ENCODE peak calls at places on chromosomes 16 and 17, in six cellular contexts. C is HEK293T; O is T-helper 9 cell; E is PC-9; W is Caco-2; Q is stimulated activated CD8-positive, alpha-beta memory T cell treated with anti-CD3 and anti-CD28 coated beads, Interleukin-2, amount 100 ng/mL, for 1 hour. P is an unnamed sample.

GRCh38 chr17:63701477-63702222 is 1.7 kb upstream of the LIMD2 start:
- DNase-seq in C (no peak), O (peak), E (no peak), W (no peak), Q (peak), P (no peak)

GRCh38 chr16:56625140-56625942 is at the start of gene MT1E:
- DNase-seq in C (no peak), O (no peak), E (no peak), W (no peak), Q (no peak), P (no peak)

GRCh38 chr17:57523926-57524634 is 221.0 kb downstream of the CCDC182 start:
- DNase-seq in C (no peak), O (no peak), E (peak), W (no peak), Q (no peak), P (peak)

GRCh38 chr16:26765087-26765486 is 301.6 kb upstream of the C16orf82 start:
- DNase-seq in C (peak), O (no peak), E (no peak), W (peak), Q (no peak), P (peak)

GRCh38 chr17:40510328-40510648 is 8.9 kb upstream of the TNS4 start:
- DNase-seq in C (no peak), O (no peak), E (peak), W (no peak), Q (no peak), P (no peak)

GRCh38 chr16:12409700-12410099 is 394.0 kb downstream of the CPPED1 start:
- DNase-seq in C (no peak), O (no peak), E (no peak), W (no peak), Q (no peak), P (no peak)

GRCh38 chr17:79163071-79163470 is 88.4 kb downstream of the ENGASE start:
- DNase-seq in C (no peak), O (no peak), E (no peak), W (no peak), Q (no peak), P (no peak)

GRCh38 chr16:79628501-79628975 is 28.0 kb upstream of the MAF start:
- DNase-seq in C (no peak), O (no peak), E (no peak), W (no peak), Q (peak), P (no peak)

GRCh38 chr16:86722970-86723369 is 144.6 kb downstream of the FOXL1 start:
- DNase-seq in C (no peak), O (no peak), E (no peak), W (no peak), Q (no peak), P (no peak)

GRCh38 chr17:75242461-75243042 is 18.9 kb downstream of the GGA3 start:
- DNase-seq in C (no peak), O (peak), E (no peak), W (no peak), Q (no peak), P (no peak)

GRCh38 chr17:48795444-48796162 is 21.4 kb downstream of the TTLL6 start:
- DNase-seq in C (no peak), O (no peak), E (no peak), W (peak), Q (no peak), P (no peak)

GRCh38 chr16:88045820-88046303 is 94.6 kb downstream of the BANP start:
- DNase-seq in C (no peak), O (no peak), E (no peak), W (no peak), Q (no peak), P (no peak)

GRCh38 chr17:74245145-74245817 is 28.8 kb upstream of the DNAI2 start:
- DNase-seq in C (no peak), O (no peak), E (no peak), W (no peak), Q (no peak), P (no peak)

GRCh38 chr16:14475370-14476139 is 154.5 kb downstream of the PARN start:
- DNase-seq in C (no peak), O (no peak), E (peak), W (peak), Q (no peak), P (peak)

GRCh38 chr17:44307387-44308186 is 814 bp upstream of the RUNDC3A start:
- DNase-seq in C (peak), O (no peak), E (peak), W (peak), Q (no peak), P (peak)

GRCh38 chr16:88533381-88533831 is 36.8 kb upstream of the ZC3H18 start:
- DNase-seq in C (no peak), O (no peak), E (no peak), W (no peak), Q (no peak), P (no peak)

GRCh38 chr17:80817321-80817845 is 174.3 kb upstream of the CHMP6 start:
- DNase-seq in C (no peak), O (no peak), E (no peak), W (no peak), Q (no peak), P (no peak)

GRCh38 chr16:83771306-83771942 is 36.4 kb upstream of the HSBP1 start:
- DNase-seq in C (no peak), O (no peak), E (no peak), W (no peak), Q (no peak), P (no peak)

GRCh38 chr17:69609495-69610315 is 195.2 kb downstream of the MAP2K6 start:
- DNase-seq in C (peak), O (no peak), E (peak), W (peak), Q (no peak), P (peak)

GRCh38 chr17:65283704-65284103 is 146.5 kb downstream of the RGS9 start:
- DNase-seq in C (no peak), O (no peak), E (no peak), W (no peak), Q (no peak), P (no peak)

GRCh38 chr17:2394775-2395191 is 6.1 kb downstream of the MNT start:
- DNase-seq in C (no peak), O (no peak), E (no peak), W (no peak), Q (no peak), P (no peak)

GRCh38 chr16:50298075-50298460 is 31.7 kb downstream of the ADCY7 start:
- DNase-seq in C (no peak), O (no peak), E (no peak), W (no peak), Q (no peak), P (no peak)

GRCh38 chr17:28216032-28216431 is 103.0 kb upstream of the TMEM97 start:
- DNase-seq in C (no peak), O (no peak), E (no peak), W (no peak), Q (no peak), P (no peak)

GRCh38 chr16:58563235-58563634 is 47.9 kb downstream of the SETD6 start:
- DNase-seq in C (no peak), O (no peak), E (no peak), W (no peak), Q (no peak), P (no peak)

GRCh38 chr17:70365098-70365583 is 195.8 kb downstream of the KCNJ2 start:
- DNase-seq in C (no peak), O (no peak), E (no peak), W (no peak), Q (no peak), P (no peak)

GRCh38 chr17:9958586-9959281 is 53.7 kb upstream of the RCVRN start:
- DNase-seq in C (no peak), O (no peak), E (no peak), W (no peak), Q (no peak), P (no peak)

GRCh38 chr16:27154573-27155521 is 48.5 kb upstream of the KDM8 start:
- DNase-seq in C (peak), O (peak), E (peak), W (peak), Q (peak), P (peak)

GRCh38 chr17:65020284-65020683 is 36.3 kb downstream of the GNA13 start:
- DNase-seq in C (no peak), O (no peak), E (no peak), W (no peak), Q (no peak), P (no peak)